ENCODE peak calls at places on chromosomes 7 and 10, in seven cellular contexts. A is dorsolateral prefrontal cortex, Y is tibial artery, L is A549, N is cardiac fibroblast, H is GM06990, C is choroid plexus epithelial cell. I is an unnamed sample.

GRCh38 chr7:96304573-96304972 is 17.3 kb downstream of the SLC25A13 start:
- DNase-seq in A (no peak), L (no peak), Y (no peak), C (no peak), H (no peak), N (no peak), I (no peak)

GRCh38 chr10:44745920-44746319 is 165.2 kb upstream of the TMEM72 start:
- DNase-seq in A (no peak), L (no peak), Y (no peak), C (no peak), N (no peak), H (no peak), I (no peak)

GRCh38 chr7:123663200-123663599 is 7.5 kb downstream of the LMOD2 start:
- DNase-seq in N (no peak), H (no peak), Y (no peak), A (no peak), C (no peak), L (no peak), I (no peak)

GRCh38 chr7:135976312-135977019 is 693 bp downstream of the MTPN start:
- DNase-seq in L (peak; percentile 27), C (no peak), A (peak; percentile 37), N (no peak), H (peak; percentile 72), Y (no peak), I (no peak)

GRCh38 chr7:18109762-18110161 is 82.1 kb upstream of the PRPS1L1 start:
- DNase-seq in Y (no peak), A (no peak), N (no peak), C (no peak), L (no peak), H (no peak), I (no peak)

GRCh38 chr10:6269953-6270867 is 67.5 kb downstream of the PFKFB3 start:
- DNase-seq in Y (no peak), A (no peak), L (no peak), C (no peak), N (no peak), H (peak; percentile 70), I (peak; percentile 12)

GRCh38 chr7:22393825-22394458 is 37.0 kb upstream of the RAPGEF5 start:
- DNase-seq in H (no peak), L (no peak), A (no peak), Y (no peak), C (no peak), N (no peak), I (no peak)

GRCh38 chr7:141737118-141737835 is 881 bp upstream of the SSBP1 start:
- DNase-seq in H (peak; percentile 13), Y (no peak), L (no peak), C (peak; percentile 42), N (peak; percentile 8), A (no peak), I (no peak)

GRCh38 chr7:47458486-47458885 is 123.4 kb downstream of the TNS3 start:
- DNase-seq in H (no peak), Y (no peak), C (no peak), N (no peak), L (no peak), A (no peak), I (no peak)

GRCh38 chr7:23450518-23450917 is 19.8 kb downstream of the IGF2BP3 start:
- DNase-seq in L (no peak), Y (no peak), C (no peak), N (no peak), A (no peak), H (no peak), I (no peak)

GRCh38 chr10:8628351-8628750 is 573.9 kb downstream of the GATA3 start:
- DNase-seq in H (no peak), N (no peak), A (no peak), Y (no peak), C (no peak), L (peak; percentile 8), I (peak; percentile 39)

GRCh38 chr7:126445991-126446390 is 806.8 kb downstream of the GRM8 start:
- DNase-seq in Y (no peak), A (no peak), L (no peak), C (no peak), N (no peak), H (no peak), I (no peak)

GRCh38 chr7:66524738-66525137 is 103.9 kb upstream of the KCTD7 start:
- DNase-seq in L (no peak), N (no peak), H (no peak), Y (no peak), A (no peak), C (no peak), I (no peak)

GRCh38 chr7:66521675-66522074 is 107.0 kb upstream of the KCTD7 start:
- DNase-seq in A (no peak), L (no peak), Y (no peak), C (no peak), N (no peak), H (no peak), I (no peak)

GRCh38 chr7:66518151-66518691 is 110.5 kb upstream of the KCTD7 start:
- DNase-seq in H (no peak), N (no peak), Y (no peak), L (no peak), C (no peak), A (no peak), I (no peak)

GRCh38 chr7:66523409-66523808 is 105.3 kb upstream of the KCTD7 start:
- DNase-seq in C (no peak), N (no peak), A (no peak), L (no peak), H (no peak), Y (no peak), I (no peak)

DNA sequence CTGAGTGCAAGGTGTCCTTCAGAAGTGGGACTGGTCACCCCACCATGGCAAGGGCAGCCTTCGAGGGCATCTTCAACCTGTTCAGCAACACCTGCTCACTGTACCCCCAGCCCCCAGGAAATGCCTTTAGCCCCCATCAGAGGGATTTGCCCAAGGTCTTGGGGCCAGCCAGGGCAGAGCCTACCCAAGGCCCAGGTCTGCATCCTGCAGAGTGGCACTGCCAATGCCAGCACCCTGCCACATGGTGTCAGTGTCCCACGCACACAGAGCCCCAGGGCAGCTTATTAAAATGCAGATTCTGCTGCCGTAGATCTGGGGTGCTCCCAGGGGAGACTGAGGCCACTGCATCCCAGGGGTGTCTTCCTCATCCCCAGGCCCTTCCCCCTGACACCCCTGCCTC is 106.2 kb upstream of the KCTD7 start:
- DNase-seq in A (no peak), Y (no peak), L (no peak), H (no peak), N (peak; percentile 14), C (no peak), I (no peak)
- TF ChIP-seq CTCF in A (no peak), Y (no peak), L (peak; percentile 31), H (peak; percentile 44), N (peak; percentile 28), C (peak; percentile 37), I (peak; percentile 36)

GRCh38 chr7:151168787-151169162 is 1.3 kb upstream of the GBX1 start:
- DNase-seq in L (no peak), N (no peak), A (no peak), Y (no peak), C (no peak), H (no peak), I (no peak)

GRCh38 chr7:151166629-151167196 is 781 bp downstream of the GBX1 start:
- DNase-seq in A (no peak), N (no peak), C (no peak), H (no peak), L (no peak), Y (no peak), I (no peak)

GRCh38 chr7:151168022-151168786 is 710 bp upstream of the GBX1 start:
- DNase-seq in C (no peak), A (no peak), L (peak; percentile 74), H (peak; percentile 57), N (no peak), Y (no peak), I (no peak)

GRCh38 chr7:151172273-151173141 is 5.0 kb upstream of the GBX1 start:
- DNase-seq in L (peak; percentile 61), Y (peak; percentile 82), C (peak; percentile 73), A (peak; percentile 87), N (peak; percentile 73), H (peak; percentile 78), I (no peak)

GRCh38 chr7:151167197-151167911 is at the start of gene GBX1:
- DNase-seq in H (no peak), C (no peak), L (peak; percentile 57), Y (no peak), A (no peak), N (no peak), I (no peak)
- H3K4me3 ChIP-seq in H (no peak within 1 kb of the TSS), C (peak within 1 kb of the TSS; percentile 30), L (peak within 1 kb of the TSS; percentile 59), Y (peak within 1 kb of the TSS; percentile 44), A (peak within 1 kb of the TSS; percentile 52), N (peak within 1 kb of the TSS; percentile 14), I (peak within 1 kb of the TSS; percentile 16)

DNA sequence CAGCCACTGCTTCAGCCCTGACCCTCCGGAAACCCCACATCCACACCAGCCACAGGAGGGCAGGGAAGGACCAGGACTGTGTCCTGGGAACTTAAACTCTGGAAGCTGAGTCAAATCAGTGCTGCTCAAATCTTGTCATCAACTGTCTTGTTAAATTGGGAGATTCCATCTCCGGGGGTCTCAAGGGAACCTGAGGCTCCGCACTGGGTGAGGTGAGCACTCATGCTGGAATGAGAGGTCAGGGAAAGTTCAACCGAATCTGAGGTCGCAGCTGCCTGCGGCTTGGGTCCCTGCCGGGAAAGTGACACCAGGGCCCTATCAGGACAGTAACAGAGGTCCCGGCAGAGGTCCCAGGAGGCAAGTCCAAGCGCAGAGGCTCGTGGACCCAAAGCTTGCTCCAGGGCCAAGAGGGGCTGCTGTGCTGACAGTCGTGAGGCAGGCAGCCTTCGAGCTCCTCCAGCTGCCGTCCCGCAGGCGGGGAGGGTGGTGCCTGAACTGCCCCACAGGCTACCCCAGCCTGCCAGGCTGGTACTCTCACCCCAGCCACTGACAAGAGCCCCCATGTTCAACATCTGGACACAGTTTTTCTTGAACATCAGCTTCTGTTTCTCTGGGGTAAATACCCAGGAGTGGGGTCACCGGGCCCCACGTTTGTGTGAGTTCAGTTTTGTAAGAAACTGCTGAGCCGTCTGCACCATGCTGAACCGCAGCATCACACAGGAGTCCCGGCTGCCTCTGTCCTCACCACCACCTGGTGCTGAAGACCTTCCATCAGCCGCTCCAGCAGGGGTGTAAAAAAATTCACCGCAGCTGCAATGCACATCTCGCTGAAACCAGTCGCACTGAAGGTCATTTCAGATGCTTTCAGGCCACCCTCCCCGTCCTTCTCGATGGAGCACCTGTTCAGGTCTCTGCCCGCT is 101.0 kb downstream of the DIP2C start:
- DNase-seq in N (peak; percentile 66), A (peak; percentile 16), Y (peak; percentile 66), L (no peak), C (peak; percentile 76), H (no peak), I (no peak)
- TF ChIP-seq CTCF in N (peak; percentile 49), A (no peak), Y (peak; percentile 35), L (no peak), C (peak; percentile 66), H (no peak), I (peak; percentile 40)

DNA sequence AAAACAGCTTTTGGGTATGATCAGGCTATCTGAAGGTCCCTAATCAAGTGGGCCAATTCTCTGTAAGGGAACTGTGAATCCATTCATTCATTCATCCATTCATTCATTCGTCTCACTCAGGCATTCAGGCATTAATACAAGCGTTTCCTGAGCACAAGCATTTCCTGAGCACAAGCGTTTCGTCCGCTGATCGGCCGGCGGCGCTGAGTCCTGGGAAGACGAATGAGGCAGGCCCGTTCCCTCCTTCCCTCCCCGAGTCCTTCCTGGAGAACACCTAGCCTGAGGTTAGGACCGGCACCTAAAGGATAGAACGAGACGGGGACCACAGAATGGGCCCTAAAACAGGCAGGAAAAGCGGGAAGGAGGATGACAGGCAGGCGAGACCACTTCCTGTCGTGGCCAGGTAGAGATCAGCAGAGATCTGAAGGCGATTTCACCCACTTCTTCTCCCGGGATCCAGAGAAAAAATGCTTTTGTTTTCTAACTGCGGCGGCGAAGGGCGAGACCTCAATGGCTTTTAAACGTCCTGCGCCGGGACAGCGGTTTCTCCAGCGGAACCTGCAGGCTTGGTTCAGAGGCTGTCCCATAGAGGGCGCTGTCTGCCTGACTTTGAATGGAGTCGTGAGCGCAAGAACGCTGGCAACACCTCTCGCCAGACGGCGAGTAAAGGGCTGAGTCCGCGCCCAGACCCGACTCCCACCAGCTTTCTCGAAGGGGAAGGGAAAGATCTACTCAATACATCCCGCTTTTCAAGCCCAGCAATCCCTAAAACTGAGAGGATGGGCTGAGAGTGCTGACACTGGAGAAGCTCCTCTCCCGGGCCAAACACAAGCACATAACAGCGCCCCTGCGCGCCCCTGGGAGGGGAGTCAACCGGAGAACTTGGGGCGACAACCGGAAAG is 2.9 kb upstream of the HMX3 start:
- DNase-seq in L (peak; percentile 90), N (peak; percentile 86), C (peak; percentile 84), H (peak; percentile 79), A (peak; percentile 84), Y (peak; percentile 86), I (no peak)
- H3K4me3 ChIP-seq in L (peak overlapping the region; percentile 38), N (peak overlapping the region; percentile 37), C (peak overlapping the region; percentile 12), H (peak overlapping the region; percentile 33), A (peak overlapping the region; percentile 20), Y (peak overlapping the region; percentile 10), I (peak overlapping the region; percentile 3)